ENCODE peak calls at places on chromosomes 3 and 15, in ten cellular contexts. A is OCI-LY7; N is PC-3; J is suprapubic skin; V is fibroblast of lung; T is ascending aorta; F is CD4-positive, CD25-positive, alpha-beta regulatory T cell; W is psoas muscle; P is GM23248; X is vagina. K is an unnamed sample.

GRCh38 chr3:14826069-14826468 is 7.3 kb downstream of the FGD5 start:
- DNase-seq in A (no peak), N (no peak), J (no peak), V (no peak), T (no peak), F (no peak), W (no peak), P (no peak), X (no peak), K (no peak)

GRCh38 chr3:177783338-177783737 is 586.1 kb upstream of the TBL1XR1 start:
- DNase-seq in A (no peak), N (no peak), J (no peak), V (no peak), T (no peak), F (no peak), W (no peak), P (no peak), X (no peak), K (no peak)

GRCh38 chr15:85030301-85031049 is 48.8 kb downstream of the PDE8A start:
- DNase-seq in A (no peak), N (peak; percentile 19), J (no peak), V (no peak), T (no peak), F (no peak), W (no peak), P (peak; percentile 77), X (no peak), K (no peak)

GRCh38 chr3:32945136-32945535 is 6.3 kb upstream of the CCR4 start:
- DNase-seq in A (no peak), N (peak; percentile 93), J (no peak), V (no peak), T (no peak), F (no peak), W (no peak), P (peak; percentile 48), X (peak; percentile 11), K (no peak)

GRCh38 chr3:146968204-146968651 is 363.1 kb upstream of the PLSCR5 start:
- DNase-seq in A (no peak), N (peak; percentile 39), J (no peak), V (peak; percentile 42), T (no peak), F (no peak), W (no peak), P (peak; percentile 94), X (no peak), K (no peak)

GRCh38 chr15:84034831-84035753 is 200.5 kb upstream of the GOLGA6L4 start:
- DNase-seq in A (peak; percentile 27), N (peak; percentile 70), J (no peak), V (peak; percentile 71), T (no peak), F (no peak), W (no peak), P (peak; percentile 54), X (no peak), K (no peak)

GRCh38 chr3:46797486-46797885 is 65.8 kb downstream of the MYL3 start:
- DNase-seq in A (no peak), N (peak; percentile 18), J (no peak), V (no peak), T (no peak), F (no peak), W (no peak), P (no peak), X (no peak), K (no peak)

GRCh38 chr15:70035719-70036077 is 62.0 kb downstream of the TLE3 start:
- DNase-seq in A (peak; percentile 74), N (no peak), J (peak; percentile 38), V (no peak), T (no peak), F (no peak), W (no peak), P (no peak), X (no peak), K (no peak)

GRCh38 chr15:31321418-31321817 is 5.2 kb upstream of the KLF13 start:
- DNase-seq in A (no peak), N (no peak), J (no peak), V (no peak), T (no peak), F (no peak), W (no peak), P (no peak), X (no peak), K (no peak)

GRCh38 chr3:150495563-150496168 is 50.6 kb downstream of the SERP1 start:
- DNase-seq in A (peak; percentile 58), N (peak; percentile 85), J (no peak), V (peak; percentile 76), T (no peak), F (no peak), W (no peak), P (peak; percentile 65), X (no peak), K (no peak)

DNA sequence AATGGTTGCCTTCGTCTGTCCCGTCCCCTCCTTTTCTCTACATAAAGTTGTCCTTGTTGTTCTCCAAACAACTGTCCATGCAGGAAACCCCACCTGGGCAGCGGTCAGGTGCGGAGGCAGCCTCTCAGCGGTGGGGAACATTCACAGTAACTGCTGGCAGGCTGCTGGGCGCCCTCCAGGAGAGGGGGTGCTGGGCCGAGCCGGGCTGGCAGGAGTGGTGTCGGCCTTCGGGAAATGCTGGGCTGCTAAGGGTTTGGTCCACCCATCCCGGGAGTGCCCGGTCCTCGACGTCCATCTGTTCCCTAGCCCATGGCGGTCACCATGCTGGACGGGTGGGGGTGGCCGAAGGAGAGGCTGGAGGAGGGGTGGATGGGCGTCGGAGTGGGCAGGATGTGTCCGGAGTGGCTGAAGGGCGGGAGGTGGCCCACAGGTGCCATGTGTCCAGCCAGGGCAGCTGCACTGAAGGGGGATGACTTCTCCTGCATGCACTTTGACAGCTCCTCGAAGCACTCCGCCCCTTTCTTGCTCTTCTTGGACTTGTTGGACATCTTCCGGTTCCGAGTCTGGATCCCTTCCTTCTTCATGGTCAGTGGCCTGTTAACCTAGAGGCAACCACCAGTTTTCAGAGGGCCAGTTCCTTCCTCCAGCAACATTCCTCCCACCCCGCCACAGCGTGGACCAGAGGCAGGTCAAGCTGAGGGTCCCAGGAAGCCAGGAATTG is 12.1 kb downstream of the GATA2 start:
- DNase-seq in A (no peak), N (no peak), J (no peak), V (no peak), T (no peak), F (no peak), W (no peak), P (no peak), X (no peak), K (no peak)
- H3K4me1 ChIP-seq in A (no peaks in the 10 kb centered on the region), N (peaks cover 38% of the 10 kb centered on the region), J (peaks cover 16% of the 10 kb centered on the region), V (peaks cover 19% of the 10 kb centered on the region), T (no peaks in the 10 kb centered on the region), F (peaks cover 10% of the 10 kb centered on the region), W (peaks cover 11% of the 10 kb centered on the region), P (peaks cover 42% of the 10 kb centered on the region), X (peaks cover 36% of the 10 kb centered on the region), K (no peaks in the 10 kb centered on the region)

DNA sequence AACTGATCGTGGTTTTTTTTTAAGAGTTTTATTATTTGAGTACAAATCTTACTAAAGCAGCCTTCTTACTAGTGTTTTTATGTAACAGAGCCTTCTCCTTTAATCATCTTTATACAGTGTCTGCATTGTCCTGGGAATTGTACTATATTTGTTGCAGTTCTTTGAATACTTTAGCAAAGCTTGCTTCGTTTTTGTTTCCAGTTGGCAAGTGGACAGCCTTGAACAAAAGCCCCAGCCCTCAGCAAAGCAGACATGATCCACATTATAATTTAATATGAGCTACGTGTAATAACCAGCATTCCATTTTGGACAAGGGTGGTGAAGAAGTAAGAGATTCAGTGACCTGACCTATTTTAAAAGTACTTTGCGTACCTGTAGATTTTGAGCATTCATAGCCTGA is 112.2 kb upstream of the FLNB start:
- DNase-seq in A (no peak), N (no peak), J (no peak), V (no peak), T (no peak), F (no peak), W (no peak), P (no peak), X (no peak), K (no peak)
- H3K4me3 ChIP-seq in A (no peak overlapping the region), N (no peak overlapping the region), J (no peak overlapping the region), V (no peak overlapping the region), T (peak overlapping the region; percentile 41), F (no peak overlapping the region), W (peak overlapping the region; percentile 43), P (no peak overlapping the region), X (no peak overlapping the region), K (no peak overlapping the region)

GRCh38 chr3:126851934-126852333 is 131.0 kb upstream of the PLXNA1 start:
- DNase-seq in A (no peak), N (no peak), J (no peak), V (no peak), T (peak; percentile 24), F (no peak), W (no peak), P (no peak), X (no peak), K (no peak)

GRCh38 chr3:126852536-126852935 is 130.4 kb upstream of the PLXNA1 start:
- DNase-seq in A (no peak), N (no peak), J (no peak), V (no peak), T (peak; percentile 22), F (no peak), W (no peak), P (no peak), X (peak; percentile 82), K (no peak)

GRCh38 chr3:126849768-126850167 is 133.1 kb upstream of the PLXNA1 start:
- DNase-seq in A (no peak), N (no peak), J (no peak), V (no peak), T (peak; percentile 21), F (no peak), W (no peak), P (no peak), X (peak; percentile 27), K (no peak)

GRCh38 chr3:126850370-126851085 is 132.4 kb upstream of the PLXNA1 start:
- DNase-seq in A (no peak), N (no peak), J (no peak), V (peak; percentile 57), T (peak; percentile 33), F (no peak), W (no peak), P (peak; percentile 49), X (peak; percentile 47), K (no peak)

DNA sequence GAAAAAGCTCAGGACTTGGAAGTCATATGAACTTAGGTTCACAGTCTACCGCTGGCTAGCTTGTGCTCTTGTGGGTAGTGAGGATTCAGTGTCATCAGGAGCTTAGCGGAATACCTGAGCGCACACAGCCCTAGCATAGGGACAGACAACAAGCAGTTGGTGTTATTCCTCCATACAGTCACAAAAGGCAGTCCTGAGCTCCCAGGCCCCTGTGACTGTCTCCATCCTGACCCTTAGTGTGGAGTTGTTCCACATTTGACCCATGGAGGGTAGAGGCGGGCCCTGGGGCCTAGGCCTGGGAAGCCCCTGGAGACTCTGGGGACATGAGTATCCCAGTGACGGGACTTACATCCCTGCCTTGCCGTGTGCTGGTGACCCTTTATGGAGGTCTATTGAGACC is 131.5 kb upstream of the PLXNA1 start:
- DNase-seq in A (no peak), N (no peak), J (no peak), V (no peak), T (peak; percentile 34), F (no peak), W (no peak), P (no peak), X (no peak), K (no peak)
- H3K4me1 ChIP-seq in A (no peaks in the 10 kb centered on the region), N (peaks cover 5% of the 10 kb centered on the region), J (no peaks in the 10 kb centered on the region), V (no peaks in the 10 kb centered on the region), T (no peaks in the 10 kb centered on the region), F (no peaks in the 10 kb centered on the region), W (peaks cover 5% of the 10 kb centered on the region), P (peaks cover 3% of the 10 kb centered on the region), X (no peaks in the 10 kb centered on the region), K (no peaks in the 10 kb centered on the region)

DNA sequence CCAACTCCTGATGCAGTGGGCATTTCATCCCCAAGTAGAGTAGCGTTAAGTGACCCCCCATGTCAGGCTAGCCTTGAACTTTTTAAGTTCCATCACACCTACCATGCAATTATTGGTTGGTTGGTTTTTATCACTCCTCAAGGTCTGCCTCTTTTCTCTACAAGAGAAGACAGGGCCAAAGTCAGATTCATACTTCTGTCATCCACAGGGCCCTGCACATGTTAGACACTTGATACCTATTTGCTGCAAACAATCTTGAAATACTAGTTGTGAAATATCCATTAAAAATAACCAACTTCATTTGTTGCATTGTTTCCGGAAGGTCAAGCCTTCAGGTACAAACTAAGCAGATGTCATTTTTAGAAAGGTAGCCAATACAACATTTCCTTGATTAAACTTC is 1.2 kb downstream of the CMSS1 start:
- DNase-seq in A (peak; percentile 3), N (peak; percentile 16), J (no peak), V (no peak), T (no peak), F (no peak), W (no peak), P (peak; percentile 23), X (no peak), K (no peak)
- H3K4me3 ChIP-seq in A (peak overlapping the region; percentile 79), N (peak overlapping the region; percentile 86), J (peak overlapping the region; percentile 75), V (no peak overlapping the region), T (peak overlapping the region; percentile 71), F (peak overlapping the region; percentile 98), W (peak overlapping the region; percentile 85), P (peak overlapping the region; percentile 79), X (no peak overlapping the region), K (no peak overlapping the region)

K was measured in pancreas.